ENCODE peak calls at places on chromosomes 6 and 20, in seven cellular contexts. R, C, L, U, F, D and Y are unnamed samples.

GRCh38 chr6:144849920-144850319 is 564.8 kb downstream of the UTRN start:
- DNase-seq in R (no peak), C (no peak), L (no peak), U (no peak), F (no peak), D (no peak), Y (no peak)

GRCh38 chr6:124742971-124743370 is 219.3 kb upstream of the RNF217 start:
- DNase-seq in R (no peak), C (peak; percentile 44), L (no peak), U (no peak), F (no peak), D (no peak), Y (no peak)

GRCh38 chr6:70790483-70790882 is 122.8 kb downstream of the SMAP1 start:
- DNase-seq in R (no peak), C (no peak), L (no peak), U (no peak), F (no peak), D (no peak), Y (no peak)

GRCh38 chr6:8108031-8108660 is 5.8 kb upstream of the EEF1E1 start:
- DNase-seq in R (no peak), C (no peak), L (no peak), U (peak; percentile 97), F (no peak), D (peak; percentile 27), Y (no peak)

GRCh38 chr20:10927011-10927583 is 253.3 kb upstream of the JAG1 start:
- DNase-seq in R (no peak), C (no peak), L (no peak), U (no peak), F (no peak), D (no peak), Y (no peak)

GRCh38 chr6:169841251-169841650 is 89.8 kb downstream of the ERMARD start:
- DNase-seq in R (no peak), C (no peak), L (no peak), U (no peak), F (no peak), D (no peak), Y (peak; percentile 13)

GRCh38 chr6:149899926-149900619 is 2.2 kb upstream of the RAET1E start:
- DNase-seq in R (no peak), C (no peak), L (no peak), U (no peak), F (peak; percentile 56), D (no peak), Y (peak; percentile 41)

GRCh38 chr6:107811591-107812218 is 12.4 kb downstream of the SCML4 start:
- DNase-seq in R (no peak), C (no peak), L (no peak), U (no peak), F (no peak), D (no peak), Y (no peak)

GRCh38 chr6:90217621-90218496 is 78.8 kb downstream of the BACH2 start:
- DNase-seq in R (no peak), C (no peak), L (no peak), U (no peak), F (no peak), D (no peak), Y (no peak)

GRCh38 chr6:40930555-40930954 is 108.5 kb downstream of the UNC5CL start:
- DNase-seq in R (no peak), C (no peak), L (no peak), U (no peak), F (no peak), D (no peak), Y (no peak)

GRCh38 chr6:21533678-21534077 is 59.9 kb upstream of the SOX4 start:
- DNase-seq in R (no peak), C (no peak), L (no peak), U (no peak), F (no peak), D (no peak), Y (no peak)

GRCh38 chr6:44537306-44538049 is 150.0 kb downstream of the CDC5L start:
- DNase-seq in R (no peak), C (no peak), L (no peak), U (no peak), F (no peak), D (no peak), Y (no peak)

GRCh38 chr20:13105864-13106457 is 97.2 kb downstream of the SPTLC3 start:
- DNase-seq in R (no peak), C (no peak), L (no peak), U (peak; percentile 34), F (no peak), D (peak; percentile 13), Y (no peak)

GRCh38 chr6:49955847-49956246 is 8.1 kb downstream of the DEFB114 start:
- DNase-seq in R (no peak), C (no peak), L (no peak), U (no peak), F (no peak), D (no peak), Y (no peak)

GRCh38 chr6:39951198-39951597 is 16.9 kb upstream of the MOCS1 start:
- DNase-seq in R (no peak), C (no peak), L (no peak), U (no peak), F (no peak), D (no peak), Y (no peak)

GRCh38 chr6:51511081-51511480 is 576.3 kb downstream of the PKHD1 start:
- DNase-seq in R (no peak), C (no peak), L (no peak), U (no peak), F (no peak), D (no peak), Y (no peak)

GRCh38 chr6:105305521-105305920 is 97.4 kb downstream of the PREP start:
- DNase-seq in R (no peak), C (no peak), L (no peak), U (no peak), F (no peak), D (no peak), Y (no peak)

GRCh38 chr6:163341224-163341623 is 73.3 kb upstream of the QKI start:
- DNase-seq in R (no peak), C (no peak), L (no peak), U (no peak), F (no peak), D (no peak), Y (no peak)

GRCh38 chr20:568865-569415 is 25.4 kb upstream of the CSNK2A1 start:
- DNase-seq in R (no peak), C (no peak), L (no peak), U (no peak), F (no peak), D (no peak), Y (no peak)

GRCh38 chr6:137661601-137662000 is 167.4 kb upstream of the OLIG3 start:
- DNase-seq in R (no peak), C (no peak), L (no peak), U (peak; percentile 41), F (no peak), D (no peak), Y (no peak)

DNA sequence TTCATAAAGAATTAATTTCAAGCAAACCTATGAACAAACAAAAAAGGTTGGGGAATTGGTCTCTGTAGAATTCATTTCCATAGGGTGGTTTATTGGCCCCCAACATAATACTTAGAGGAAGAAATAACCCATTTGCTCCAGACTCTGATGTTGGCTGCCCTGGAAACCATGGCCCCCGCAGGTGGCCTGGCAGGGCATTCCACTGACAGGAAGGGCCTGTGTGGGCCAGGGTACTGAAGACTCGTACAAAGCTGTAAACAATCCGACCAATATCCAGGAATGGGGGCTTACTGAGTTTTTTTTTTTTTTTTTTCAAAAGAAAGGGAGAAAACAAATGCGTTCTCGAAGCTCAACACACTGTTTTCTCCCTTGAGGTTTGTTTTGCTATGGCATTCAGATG is 59.5 kb downstream of the CLIC5 start:
- DNase-seq in R (no peak), C (no peak), L (no peak), U (no peak), F (no peak), D (no peak), Y (no peak)
- H3K4me3 ChIP-seq in R (no peak overlapping the region), C (no peak overlapping the region), L (no peak overlapping the region), U (no peak overlapping the region), F (no peak overlapping the region), D (no peak overlapping the region), Y (no peak overlapping the region)

GRCh38 chr6:160347259-160348208 is 644 bp upstream of the SLC22A3 start:
- DNase-seq in R (no peak), C (no peak), L (no peak), U (no peak), F (no peak), D (no peak), Y (no peak)

GRCh38 chr6:160349837-160350236 is 1.7 kb downstream of the SLC22A3 start:
- DNase-seq in R (no peak), C (no peak), L (no peak), U (no peak), F (no peak), D (no peak), Y (no peak)

GRCh38 chr6:160344281-160344680 is 3.9 kb upstream of the SLC22A3 start:
- DNase-seq in R (no peak), C (no peak), L (no peak), U (no peak), F (no peak), D (no peak), Y (no peak)

GRCh38 chr6:160348209-160348551 is at the start of gene SLC22A3:
- DNase-seq in R (no peak), C (peak; percentile 40), L (peak; percentile 77), U (no peak), F (no peak), D (no peak), Y (no peak)

GRCh38 chr6:160348552-160349441 is 619 bp downstream of the SLC22A3 start:
- DNase-seq in R (no peak), C (no peak), L (no peak), U (no peak), F (no peak), D (no peak), Y (no peak)
- TF ChIP-seq POLR2AphosphoS5 in R (no peak), C (no peak), L (no peak), U (no peak), F (no peak), D (no peak), Y (no peak)

GRCh38 chr20:51586005-51586440 is 43.5 kb upstream of the NFATC2 start:
- DNase-seq in R (no peak), C (no peak), L (no peak), U (no peak), F (no peak), D (peak; percentile 63), Y (no peak)
- H3K4me3 ChIP-seq in R (no peak overlapping the region), C (no peak overlapping the region), L (no peak overlapping the region), U (no peak overlapping the region), F (no peak overlapping the region), D (no peak overlapping the region), Y (no peak overlapping the region)

DNA sequence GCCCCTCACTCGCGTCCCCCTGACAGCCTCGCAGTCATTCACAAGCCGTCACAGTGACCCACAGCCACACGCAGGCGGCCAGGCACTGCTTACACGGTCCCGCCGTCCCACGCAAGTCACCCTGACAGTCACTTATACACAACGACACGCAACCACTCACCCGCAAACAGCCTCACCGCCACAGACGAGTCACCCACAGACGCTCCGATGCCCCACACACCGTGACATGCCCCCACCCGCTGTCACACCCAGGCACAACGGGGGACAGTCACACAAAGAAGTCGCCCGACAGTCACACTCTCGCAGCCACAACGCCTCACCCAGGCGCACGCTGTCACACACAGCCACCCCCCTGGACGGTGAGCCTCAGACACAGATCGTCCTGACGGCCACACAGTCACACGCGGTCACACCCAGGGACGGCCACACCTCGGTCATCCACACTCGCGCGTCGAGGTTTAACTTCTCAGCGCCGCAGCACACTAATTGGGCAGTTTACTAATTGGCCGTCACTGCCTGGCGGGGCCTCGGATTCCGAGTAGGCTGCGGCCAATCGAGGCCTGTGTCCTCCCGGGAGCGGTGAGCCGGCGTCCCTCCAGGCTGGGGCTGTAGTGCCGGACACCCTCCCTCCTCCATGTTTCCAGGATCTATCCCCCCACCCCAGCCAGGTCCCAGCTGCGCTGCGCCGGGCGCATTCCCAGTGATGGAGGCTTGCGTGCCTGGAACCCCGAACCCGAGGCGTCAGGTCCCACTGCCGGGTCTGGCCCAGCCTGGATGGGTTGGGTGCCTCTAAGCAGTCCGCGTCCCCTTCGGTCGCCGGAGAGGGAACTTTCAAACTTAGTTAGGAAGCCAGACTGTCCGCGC is 789 bp downstream of the TOX2 start:
- DNase-seq in R (no peak), C (no peak), L (no peak), U (peak; percentile 32), F (no peak), D (no peak), Y (no peak)
- TF ChIP-seq POLR2AphosphoS5 in R (no peak), C (no peak), L (no peak), U (no peak), F (no peak), D (no peak), Y (peak; percentile 25)